ENCODE peak calls at places on chromosomes 11 and 22, in ten cellular contexts. F, L, H, U, T, O, Z, S, D and N are unnamed samples.

GRCh38 chr11:65478411-65479183 is 20.2 kb upstream of the MALAT1 start:
- DNase-seq in O (no peak), U (peak), Z (no peak), H (no peak), L (no peak), S (peak), D (peak), T (peak), F (peak), N (no peak)

GRCh38 chr11:76217653-76218160 is 11.4 kb upstream of the WNT11 start:
- DNase-seq in T (no peak), S (no peak), D (no peak), Z (no peak), H (no peak), F (no peak), O (no peak), L (no peak), U (no peak), N (no peak)

GRCh38 chr11:29985248-29985647 is 31.6 kb downstream of the KCNA4 start:
- DNase-seq in D (peak), H (no peak), U (no peak), T (no peak), L (no peak), O (no peak), F (no peak), S (no peak), Z (no peak), N (no peak)

GRCh38 chr11:72584933-72585597 is 89.2 kb downstream of the PDE2A start:
- DNase-seq in H (no peak), T (no peak), F (no peak), S (no peak), L (no peak), O (no peak), U (no peak), Z (no peak), D (no peak), N (no peak)

GRCh38 chr11:31806186-31806943 is 4.8 kb downstream of the PAX6 start:
- DNase-seq in D (no peak), Z (no peak), L (no peak), F (no peak), U (no peak), O (no peak), H (no peak), S (peak), T (no peak), N (no peak)

GRCh38 chr11:94171693-94172440 is 43.2 kb downstream of the PANX1 start:
- DNase-seq in H (no peak), F (no peak), D (peak), T (peak), O (peak), S (no peak), Z (peak), L (peak), U (no peak), N (no peak)

GRCh38 chr11:44556735-44557409 is 8.6 kb upstream of the CD82 start:
- DNase-seq in U (peak), L (peak), F (peak), O (peak), T (peak), H (no peak), S (peak), Z (peak), D (peak), N (no peak)

GRCh38 chr22:49244466-49245420 is 582.9 kb downstream of the BRD1 start:
- DNase-seq in F (no peak), H (no peak), L (no peak), T (no peak), Z (no peak), U (peak), D (no peak), O (no peak), S (peak), N (no peak)

GRCh38 chr22:42416671-42417230 is 15.5 kb downstream of the NFAM1 start:
- DNase-seq in T (no peak), H (no peak), Z (no peak), D (no peak), U (no peak), O (no peak), S (no peak), F (no peak), L (no peak), N (no peak)

GRCh38 chr22:42414565-42415298 is 17.5 kb downstream of the NFAM1 start:
- DNase-seq in S (no peak), Z (no peak), L (no peak), T (no peak), U (no peak), O (no peak), F (no peak), D (no peak), H (no peak), N (no peak)

GRCh38 chr22:42417645-42418303 is 14.4 kb downstream of the NFAM1 start:
- DNase-seq in Z (no peak), D (no peak), H (no peak), L (no peak), U (no peak), O (no peak), T (no peak), S (no peak), F (no peak), N (no peak)

GRCh38 chr22:42418811-42419243 is 13.4 kb downstream of the NFAM1 start:
- DNase-seq in U (no peak), T (no peak), S (no peak), H (no peak), F (no peak), L (no peak), D (no peak), O (no peak), Z (no peak), N (no peak)

GRCh38 chr22:42419328-42419881 is 12.8 kb downstream of the NFAM1 start:
- DNase-seq in T (no peak), H (no peak), D (no peak), U (no peak), L (no peak), O (no peak), S (no peak), F (no peak), Z (no peak), N (no peak)
- H3K4me3 ChIP-seq in T (no peak), H (no peak), D (no peak), U (no peak), L (no peak), O (no peak), S (no peak), F (no peak), Z (no peak), N (no peak)

GRCh38 chr11:33376331-33377099 is 119.3 kb downstream of the HIPK3 start:
- DNase-seq in F (no peak), H (no peak), L (peak), D (no peak), T (no peak), O (no peak), Z (no peak), U (no peak), S (no peak), N (no peak)
- H3K4me3 ChIP-seq in F (no peak), H (peak), L (peak), D (peak), T (peak), O (peak), Z (no peak), U (peak), S (peak), N (peak)

GRCh38 chr11:120995184-120995583 is 28.7 kb upstream of the TBCEL start:
- DNase-seq in T (no peak), H (no peak), U (no peak), Z (no peak), D (no peak), F (no peak), O (no peak), L (no peak), S (no peak), N (no peak)
- H3K4me3 ChIP-seq in T (no peak), H (no peak), U (no peak), Z (no peak), D (no peak), F (no peak), O (no peak), L (no peak), S (no peak), N (no peak)

DNA sequence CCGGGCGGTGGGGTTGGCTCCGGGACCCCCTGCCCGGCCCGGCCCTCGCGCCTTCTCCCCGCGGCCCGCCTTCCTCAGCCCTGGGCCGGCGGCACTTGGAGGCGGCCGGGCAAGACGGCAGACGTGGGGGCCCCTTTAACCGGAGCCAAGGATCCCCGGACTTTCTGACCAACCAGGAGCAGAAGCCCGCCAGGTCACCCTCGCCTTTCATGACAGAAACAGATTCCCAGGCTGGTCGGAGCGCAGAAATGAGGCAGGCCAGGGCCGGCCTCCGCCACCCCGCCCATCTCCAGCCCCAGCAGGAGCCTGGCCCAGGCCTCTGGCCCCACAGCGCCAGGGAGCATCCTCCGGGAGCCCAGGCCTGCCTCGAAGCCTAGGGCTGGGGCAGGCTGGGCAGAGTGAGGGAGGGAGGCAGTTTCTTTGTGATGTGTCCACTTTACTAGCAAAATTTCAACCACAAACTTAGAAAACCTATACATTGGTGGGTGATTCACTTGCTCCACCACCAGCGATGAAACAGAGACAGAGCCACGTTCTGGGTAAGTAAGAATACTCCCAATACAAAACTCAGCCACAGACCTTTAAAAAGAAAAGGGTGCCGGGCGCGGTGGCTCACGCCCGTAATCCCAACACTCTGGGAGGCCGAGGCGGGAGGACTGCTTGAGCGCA is 22.5 kb downstream of the CDKN1C start:
- DNase-seq in T (no peak), L (no peak), S (no peak), F (no peak), Z (no peak), D (no peak), O (no peak), U (no peak), H (no peak), N (no peak)
- H3K4me3 ChIP-seq in T (peak), L (peak), S (no peak), F (no peak), Z (no peak), D (peak), O (no peak), U (no peak), H (no peak), N (no peak)

GRCh38 chr11:122165972-122166371 is 50.0 kb upstream of the BLID start:
- DNase-seq in D (no peak), F (no peak), H (no peak), T (no peak), L (no peak), Z (no peak), S (no peak), O (no peak), U (no peak), N (no peak)
- H3K4me3 ChIP-seq in D (no peak), F (no peak), H (no peak), T (no peak), L (no peak), Z (no peak), S (no peak), O (no peak), U (no peak), N (no peak)

GRCh38 chr11:74072721-74073120 is 63.8 kb upstream of the UCP3 start:
- DNase-seq in D (no peak), L (no peak), S (no peak), T (no peak), Z (no peak), O (no peak), F (no peak), H (no peak), U (no peak), N (no peak)
- H3K4me3 ChIP-seq in D (no peak), L (no peak), S (no peak), T (no peak), Z (no peak), O (no peak), F (no peak), H (no peak), U (no peak), N (no peak)

GRCh38 chr11:10900686-10901415 is 43.0 kb upstream of the ZBED5 start:
- DNase-seq in D (no peak), H (no peak), Z (no peak), U (no peak), O (no peak), S (no peak), T (no peak), F (no peak), L (no peak), N (no peak)

GRCh38 chr11:10899542-10899830 is 41.6 kb upstream of the ZBED5 start:
- DNase-seq in L (no peak), H (no peak), F (no peak), D (no peak), S (peak), T (no peak), Z (peak), O (no peak), U (peak), N (no peak)

GRCh38 chr11:10897150-10897549 is 39.3 kb upstream of the ZBED5 start:
- DNase-seq in D (no peak), L (no peak), U (no peak), S (no peak), H (no peak), T (no peak), Z (no peak), O (peak), F (no peak), N (no peak)

GRCh38 chr11:10898003-10898762 is 40.3 kb upstream of the ZBED5 start:
- DNase-seq in H (no peak), S (no peak), L (no peak), D (no peak), Z (no peak), U (no peak), F (no peak), O (peak), T (no peak), N (no peak)

DNA sequence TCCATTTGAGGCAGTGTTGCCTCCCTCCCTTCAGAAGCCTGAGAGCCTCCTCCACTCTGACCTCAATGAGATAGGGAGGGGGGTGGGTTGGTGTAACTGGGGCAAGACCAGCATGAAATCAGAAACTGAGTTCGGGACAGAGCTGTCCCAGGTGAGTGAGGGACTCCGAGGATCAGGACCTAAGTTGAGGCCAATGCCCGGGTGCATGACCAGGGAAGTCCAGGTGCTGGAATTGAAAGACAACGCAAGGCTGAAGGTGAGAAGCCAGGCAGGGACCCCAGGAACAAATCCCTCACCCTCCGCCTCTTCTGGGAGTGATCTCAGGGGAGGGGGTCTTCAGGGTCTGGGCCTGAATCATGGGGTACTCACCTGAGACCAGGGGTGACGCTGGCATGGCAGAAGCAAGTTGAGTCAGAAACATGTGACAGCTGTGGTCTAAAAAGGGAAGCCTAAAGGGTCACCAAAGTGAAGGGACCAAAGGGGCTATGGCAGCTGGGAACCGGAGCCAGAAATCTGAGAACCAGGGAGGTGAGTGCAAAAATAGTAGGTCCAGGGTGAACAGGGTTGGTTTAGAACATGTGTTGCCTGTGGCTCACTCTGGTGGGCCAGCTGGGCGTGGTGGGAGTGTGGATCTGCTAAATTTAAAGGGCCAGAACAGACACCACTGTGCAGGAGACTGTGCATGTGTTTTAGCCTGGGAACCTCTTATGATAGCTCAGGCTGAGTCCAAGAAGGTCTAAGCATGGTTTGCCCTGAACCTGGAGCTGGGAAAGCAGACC is 41.1 kb upstream of the ZBED5 start:
- DNase-seq in U (no peak), Z (no peak), L (no peak), T (no peak), D (peak), O (no peak), S (no peak), F (peak), H (no peak), N (no peak)
- H3K4me3 ChIP-seq in U (no peak), Z (no peak), L (no peak), T (no peak), D (no peak), O (no peak), S (no peak), F (no peak), H (peak), N (no peak)

GRCh38 chr22:19207902-19208283 is 29.4 kb upstream of the SLC25A1 start:
- DNase-seq in L (no peak), H (no peak), S (no peak), U (no peak), D (no peak), F (no peak), O (no peak), T (no peak), Z (no peak), N (no peak)

GRCh38 chr22:19203839-19204238 is 25.3 kb upstream of the SLC25A1 start:
- DNase-seq in H (no peak), T (no peak), S (no peak), F (no peak), Z (no peak), O (no peak), U (no peak), L (no peak), D (no peak), N (no peak)

GRCh38 chr22:19201858-19202798 is 23.6 kb upstream of the SLC25A1 start:
- DNase-seq in U (no peak), T (no peak), D (no peak), Z (no peak), L (no peak), H (no peak), O (no peak), S (no peak), F (no peak), N (no peak)

GRCh38 chr22:19206287-19206686 is 27.8 kb upstream of the SLC25A1 start:
- DNase-seq in T (no peak), F (no peak), H (no peak), Z (no peak), S (no peak), L (no peak), D (no peak), U (no peak), O (no peak), N (no peak)

DNA sequence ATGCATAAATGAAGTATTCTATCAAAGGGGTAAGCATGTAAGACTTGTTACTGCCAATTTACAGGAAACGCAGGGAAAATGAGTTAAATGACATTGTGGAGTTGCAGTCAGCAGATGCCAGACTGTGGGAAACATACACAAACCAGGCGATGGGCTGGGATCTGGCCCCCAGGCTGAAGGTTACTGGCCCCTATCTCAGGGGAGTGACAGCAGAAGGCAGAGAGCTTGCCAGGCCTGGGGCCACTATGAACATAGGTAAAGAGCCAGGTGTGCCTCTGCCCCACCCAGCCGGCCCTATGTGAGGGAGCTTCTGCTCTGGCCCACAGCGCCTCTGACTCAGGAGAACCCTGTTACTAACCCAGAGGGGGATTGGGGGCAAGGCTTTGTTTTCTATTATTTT is 26.1 kb upstream of the SLC25A1 start:
- DNase-seq in L (no peak), Z (no peak), O (peak), S (no peak), T (no peak), F (no peak), H (no peak), D (no peak), U (no peak), N (no peak)
- H3K4me3 ChIP-seq in L (no peak), Z (no peak), O (no peak), S (no peak), T (no peak), F (no peak), H (no peak), D (no peak), U (no peak), N (no peak)